ENCODE peak calls at places on chromosomes 4 and X, in five cellular contexts. A, R, V, L and M are unnamed samples.

GRCh38 chr4:80295841-80296240 is 29.4 kb downstream of the FGF5 start:
- DNase-seq in V (no peak), L (no peak), R (no peak), A (no peak), M (no peak)

GRCh38 chrX:108396188-108396885 is 41.9 kb downstream of the COL4A6 start:
- DNase-seq in V (no peak), R (peak), L (no peak), A (no peak), M (no peak)

GRCh38 chr4:78612398-78613005 is 60.9 kb downstream of the ANXA3 start:
- DNase-seq in A (no peak), R (peak), V (no peak), L (peak), M (no peak)

GRCh38 chrX:12701625-12702024 is 89.6 kb upstream of the PRPS2 start:
- DNase-seq in V (peak), A (peak), R (peak), L (peak), M (peak)

GRCh38 chrX:66163849-66164401 is at the start of gene HEPH:
- DNase-seq in L (no peak), A (no peak), R (no peak), V (no peak), M (no peak)

GRCh38 chr4:119832731-119833233 is 204.2 kb upstream of the PDE5A start:
- DNase-seq in L (no peak), R (no peak), A (no peak), V (no peak), M (no peak)

GRCh38 chrX:84118315-84118714 is 69.7 kb downstream of the RPS6KA6 start:
- DNase-seq in V (no peak), L (no peak), A (no peak), R (peak), M (no peak)

GRCh38 chr4:108396900-108397299 is 223.5 kb upstream of the RPL34 start:
- DNase-seq in A (no peak), R (peak), L (no peak), V (no peak), M (no peak)

GRCh38 chrX:66360894-66361293 is 196.8 kb downstream of the HEPH start:
- DNase-seq in R (no peak), A (no peak), L (no peak), V (no peak), M (no peak)

GRCh38 chrX:102154900-102155805 is 624 bp downstream of the BEX5 start:
- DNase-seq in A (peak), L (no peak), R (no peak), V (peak), M (no peak)

GRCh38 chr4:172892300-172892699 is 276.3 kb upstream of the GALNT7 start:
- DNase-seq in L (peak), A (no peak), V (no peak), R (no peak), M (no peak)

GRCh38 chr4:190020790-190021717 is 6.0 kb downstream of the FRG2 start:
- DNase-seq in V (peak), R (peak), L (no peak), A (no peak), M (no peak)

GRCh38 chr4:54513231-54513630 is 144.5 kb upstream of the KIT start:
- DNase-seq in A (no peak), L (peak), R (peak), V (peak), M (peak)

GRCh38 chr4:93203708-93204107 is 624.8 kb upstream of the ATOH1 start:
- DNase-seq in R (no peak), A (no peak), L (no peak), V (no peak), M (no peak)

GRCh38 chr4:16812041-16812440 is 86.4 kb downstream of the LDB2 start:
- DNase-seq in L (no peak), A (no peak), V (no peak), R (no peak), M (no peak)

GRCh38 chr4:57109847-57110634 is at the start of gene IGFBP7:
- DNase-seq in V (peak), A (no peak), R (peak), L (no peak), M (peak)

GRCh38 chr4:17561195-17561909 is 15.6 kb upstream of the LAP3 start:
- DNase-seq in R (no peak), L (peak), V (no peak), A (no peak), M (no peak)

GRCh38 chrX:119833905-119834304 is 18.9 kb downstream of the UPF3B start:
- DNase-seq in V (no peak), A (no peak), R (no peak), L (no peak), M (no peak)

GRCh38 chr4:105909699-105910340 is 14.5 kb downstream of the NPNT start:
- DNase-seq in R (peak), A (no peak), V (no peak), L (no peak), M (no peak)

GRCh38 chr4:8355306-8355705 is 85.2 kb downstream of the ACOX3 start:
- DNase-seq in L (no peak), R (peak), A (no peak), V (no peak), M (no peak)

GRCh38 chrX:13794417-13794816 is 22.5 kb downstream of the GPM6B start:
- DNase-seq in L (no peak), A (no peak), R (no peak), V (no peak), M (no peak)